ENCODE peak calls at places on chromosomes 13 and 19, in five cellular contexts. X, W, P, H and Q are unnamed samples.

GRCh38 chr19:29811125-29812079 is at the start of gene CCNE1:
- DNase-seq in H (peak; percentile 84), X (peak; percentile 95), P (peak; percentile 91), W (peak; percentile 90), Q (peak; percentile 67)

GRCh38 chr19:17390665-17391370 is 3.2 kb downstream of the CCDC194 start:
- DNase-seq in W (peak; percentile 91), P (peak; percentile 94), X (peak; percentile 96), H (peak; percentile 94), Q (peak; percentile 71)

GRCh38 chr19:17965370-17966114 is 1.4 kb upstream of the KCNN1 start:
- DNase-seq in W (no peak), H (no peak), P (no peak), X (no peak), Q (no peak)

GRCh38 chr19:53927745-53928144 is 18.7 kb downstream of the CACNG7 start:
- DNase-seq in W (peak; percentile 61), H (peak; percentile 68), X (no peak), P (peak; percentile 54), Q (no peak)

GRCh38 chr13:25345555-25345954 is 26.2 kb upstream of the ATP8A2 start:
- DNase-seq in H (peak; percentile 20), X (no peak), P (peak; percentile 15), W (no peak), Q (no peak)

GRCh38 chr13:51623473-51623872 is 39.2 kb downstream of the WDFY2 start:
- DNase-seq in W (no peak), P (no peak), X (no peak), H (peak; percentile 41), Q (no peak)

GRCh38 chr13:113759525-113760137 is 605 bp downstream of the TMEM255B start:
- DNase-seq in X (peak; percentile 69), H (peak; percentile 35), W (no peak), P (peak; percentile 12), Q (no peak)

GRCh38 chr13:69948016-69948415 is 159.6 kb upstream of the ATXN8OS start:
- DNase-seq in W (no peak), H (no peak), X (no peak), P (no peak), Q (no peak)

GRCh38 chr19:52570005-52570861 is at the start of gene ZNF701:
- DNase-seq in H (peak; percentile 91), W (peak; percentile 28), X (peak; percentile 98), P (peak; percentile 93), Q (peak; percentile 82)

GRCh38 chr13:40464349-40464748 is 202.1 kb downstream of the FOXO1 start:
- DNase-seq in H (no peak), P (peak; percentile 30), W (no peak), X (peak; percentile 45), Q (no peak)

GRCh38 chr13:100734194-100734720 is 59.7 kb upstream of the TMTC4 start:
- DNase-seq in H (no peak), W (peak; percentile 1), X (no peak), P (no peak), Q (no peak)

GRCh38 chr19:13022859-13023636 is 27.8 kb downstream of the NFIX start:
- DNase-seq in P (peak; percentile 85), W (no peak), H (peak; percentile 92), X (peak; percentile 93), Q (no peak)

GRCh38 chr13:97502691-97503090 is 68.7 kb downstream of the RAP2A start:
- DNase-seq in X (no peak), H (no peak), W (no peak), P (no peak), Q (no peak)

GRCh38 chr13:29522044-29522685 is 73.3 kb downstream of the SLC7A1 start:
- DNase-seq in W (no peak), H (peak; percentile 98), P (no peak), X (peak; percentile 89), Q (peak; percentile 38)

GRCh38 chr19:8363803-8364771 is at the start of gene ANGPTL4:
- DNase-seq in X (peak; percentile 86), P (peak; percentile 80), W (peak; percentile 87), H (peak; percentile 86), Q (peak; percentile 53)

GRCh38 chr13:89832827-89833226 is 1514.7 kb upstream of the MIR17HG start:
- DNase-seq in W (peak; percentile 48), H (peak; percentile 17), P (peak; percentile 8), X (no peak), Q (no peak)

GRCh38 chr19:14786421-14786851 is 8.1 kb upstream of the ADGRE2 start:
- DNase-seq in X (no peak), H (peak; percentile 26), P (no peak), W (no peak), Q (no peak)

GRCh38 chr19:10567696-10568443 is 909 bp downstream of the CDKN2D start:
- DNase-seq in X (no peak), W (no peak), H (peak; percentile 27), P (no peak), Q (no peak)

GRCh38 chr19:10565028-10565566 is 713 bp downstream of the KRI1 start:
- DNase-seq in H (peak; percentile 70), P (peak; percentile 41), X (peak; percentile 71), W (peak; percentile 44), Q (no peak)

GRCh38 chr13:58476176-58476575 is 844.6 kb downstream of the PCDH17 start:
- DNase-seq in H (no peak), X (no peak), W (no peak), P (no peak), Q (no peak)

GRCh38 chr13:99342723-99343315 is 35.6 kb upstream of the GPR183 start:
- DNase-seq in W (peak; percentile 2), H (no peak), P (peak; percentile 9), X (no peak), Q (no peak)